ENCODE peak calls at places on chromosomes 1 and 21, in eight cellular contexts. Q, N, K, B, M, H, C and O are unnamed samples.

GRCh38 chr1:241323510-241323909 is 33.5 kb downstream of the RGS7 start:
- DNase-seq in Q (no peak), N (no peak), K (peak; percentile 30), B (no peak), M (no peak), H (no peak), C (no peak), O (peak; percentile 34)

GRCh38 chr1:186535388-186536133 is 74.6 kb upstream of the PDC start:
- DNase-seq in Q (no peak), N (no peak), K (peak; percentile 96), B (no peak), M (no peak), H (no peak), C (no peak), O (no peak)

GRCh38 chr1:181104790-181105133 is 16.3 kb downstream of the IER5 start:
- DNase-seq in Q (no peak), N (no peak), K (no peak), B (no peak), M (no peak), H (peak; percentile 39), C (no peak), O (peak; percentile 67)

GRCh38 chr1:243974451-243975292 is 76.4 kb upstream of the ZBTB18 start:
- DNase-seq in Q (no peak), N (no peak), K (peak; percentile 24), B (no peak), M (no peak), H (no peak), C (no peak), O (peak; percentile 30)

GRCh38 chr1:162996261-162996660 is 72.9 kb upstream of the RGS4 start:
- DNase-seq in Q (no peak), N (no peak), K (peak; percentile 56), B (no peak), M (no peak), H (no peak), C (no peak), O (no peak)

GRCh38 chr1:152392909-152393308 is 21.2 kb downstream of the CRNN start:
- DNase-seq in Q (no peak), N (no peak), K (no peak), B (no peak), M (no peak), H (no peak), C (no peak), O (no peak)

GRCh38 chr1:187264995-187265602 is 436.4 kb downstream of the PLA2G4A start:
- DNase-seq in Q (no peak), N (no peak), K (peak; percentile 73), B (no peak), M (peak; percentile 69), H (peak; percentile 28), C (no peak), O (peak; percentile 39)

GRCh38 chr21:39628380-39628779 is 15.6 kb downstream of the B3GALT5 start:
- DNase-seq in Q (no peak), N (no peak), K (no peak), B (no peak), M (no peak), H (no peak), C (peak; percentile 60), O (no peak)

GRCh38 chr1:115717541-115717940 is 51.0 kb downstream of the CASQ2 start:
- DNase-seq in Q (no peak), N (no peak), K (peak; percentile 15), B (no peak), M (peak; percentile 52), H (peak; percentile 57), C (no peak), O (peak; percentile 56)

GRCh38 chr21:30984897-30985296 is 53.4 kb downstream of the KRTAP19-8 start:
- DNase-seq in Q (no peak), N (no peak), K (no peak), B (no peak), M (no peak), H (no peak), C (peak; percentile 83), O (no peak)

GRCh38 chr1:159436469-159436868 is 3.1 kb upstream of the OR10J1 start:
- DNase-seq in Q (no peak), N (no peak), K (no peak), B (no peak), M (no peak), H (no peak), C (no peak), O (no peak)

GRCh38 chr1:233368106-233368783 is 40.7 kb downstream of the MAP3K21 start:
- DNase-seq in Q (no peak), N (no peak), K (peak; percentile 16), B (no peak), M (no peak), H (no peak), C (no peak), O (no peak)

GRCh38 chr1:198637157-198637556 is 1.7 kb upstream of the PTPRC start:
- DNase-seq in Q (no peak), N (no peak), K (no peak), B (no peak), M (no peak), H (no peak), C (no peak), O (no peak)

GRCh38 chr1:224739997-224740687 is 124.0 kb downstream of the CNIH3 start:
- DNase-seq in Q (no peak), N (no peak), K (no peak), B (no peak), M (no peak), H (no peak), C (no peak), O (no peak)

GRCh38 chr1:197314672-197315071 is 46.6 kb downstream of the CRB1 start:
- DNase-seq in Q (no peak), N (no peak), K (no peak), B (no peak), M (no peak), H (no peak), C (no peak), O (no peak)

GRCh38 chr1:204398197-204399125 is 13.2 kb downstream of the PPP1R15B start:
- DNase-seq in Q (no peak), N (peak; percentile 77), K (peak; percentile 69), B (no peak), M (peak; percentile 84), H (peak; percentile 94), C (no peak), O (peak; percentile 77)

GRCh38 chr1:119004129-119004527 is 16.0 kb upstream of the TBX15 start:
- DNase-seq in Q (peak; percentile 15), N (no peak), K (no peak), B (no peak), M (no peak), H (no peak), C (no peak), O (no peak)

GRCh38 chr1:229293528-229294204 is 22.8 kb downstream of the RAB4A start:
- DNase-seq in Q (no peak), N (no peak), K (no peak), B (no peak), M (no peak), H (no peak), C (no peak), O (no peak)
- TF ChIP-seq POLR2A in Q (no peak), N (no peak), K (no peak), B (no peak), M (no peak), H (no peak), C (no peak), O (no peak)

GRCh38 chr21:45895778-45896370 is 85.7 kb upstream of the COL6A1 start:
- DNase-seq in Q (peak; percentile 73), N (no peak), K (no peak), B (no peak), M (no peak), H (no peak), C (no peak), O (no peak)
- TF ChIP-seq POLR2A in Q (no peak), N (no peak), K (no peak), B (no peak), M (no peak), H (no peak), C (no peak), O (no peak)

GRCh38 chr1:247332215-247332900 is 691 bp upstream of the ZNF496 start:
- DNase-seq in Q (peak; percentile 91), N (peak; percentile 52), K (peak; percentile 42), B (peak; percentile 24), M (peak; percentile 20), H (no peak), C (no peak), O (peak; percentile 80)

GRCh38 chr1:247331172-247331525 is 518 bp downstream of the ZNF496 start:
- DNase-seq in Q (peak; percentile 92), N (peak; percentile 73), K (peak; percentile 78), B (no peak), M (peak; percentile 72), H (peak; percentile 48), C (no peak), O (peak; percentile 86)

GRCh38 chr1:247332901-247333361 is 1.3 kb upstream of the ZNF496 start:
- DNase-seq in Q (peak; percentile 71), N (no peak), K (peak; percentile 30), B (no peak), M (peak; percentile 48), H (no peak), C (no peak), O (peak; percentile 51)

GRCh38 chr1:247330548-247331171 is 1.0 kb downstream of the ZNF496 start:
- DNase-seq in Q (no peak), N (no peak), K (no peak), B (no peak), M (no peak), H (no peak), C (no peak), O (no peak)

GRCh38 chr1:247331526-247332214 is at the start of gene ZNF496:
- DNase-seq in Q (peak; percentile 90), N (peak; percentile 67), K (peak; percentile 88), B (no peak), M (peak; percentile 81), H (peak; percentile 75), C (no peak), O (peak; percentile 86)
- TF ChIP-seq POLR2A in Q (no peak), N (no peak), K (peak; percentile 27), B (no peak), M (peak; percentile 25), H (peak; percentile 51), C (no peak), O (peak; percentile 65)

DNA sequence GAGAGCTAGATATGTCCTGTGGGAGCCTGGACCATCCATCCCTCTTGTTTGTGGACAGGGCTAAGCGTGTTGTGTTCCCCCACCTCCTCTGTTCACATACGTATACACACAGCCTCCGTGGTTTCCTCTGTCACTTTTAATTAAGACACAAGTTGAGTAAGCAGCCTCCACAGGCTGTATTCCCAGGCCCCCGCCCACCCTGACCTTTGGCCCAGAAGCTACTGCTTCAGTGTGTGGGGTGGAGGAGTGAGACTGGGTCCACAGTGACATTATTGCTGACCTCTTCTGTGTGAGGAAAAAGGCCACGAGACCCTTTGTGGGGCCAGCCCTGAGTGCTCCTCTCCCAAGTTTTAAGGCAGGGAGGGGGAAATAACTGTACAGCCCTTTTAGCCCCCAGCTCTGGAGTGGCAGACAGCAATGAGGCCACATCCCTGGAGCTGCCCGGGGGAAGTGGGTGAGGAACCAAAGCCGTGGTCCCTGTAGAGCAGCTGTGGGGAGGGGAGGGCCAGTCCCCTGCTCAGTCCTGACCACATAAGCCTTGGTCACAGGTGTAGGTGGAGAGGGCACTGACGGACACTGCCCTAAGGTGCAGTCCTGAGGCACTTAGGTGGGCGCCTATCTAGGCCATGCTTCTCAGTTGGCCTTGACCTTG is 4.4 kb downstream of the ELOVL1 start:
- DNase-seq in Q (no peak), N (no peak), K (no peak), B (no peak), M (no peak), H (no peak), C (no peak), O (peak; percentile 64)
- TF ChIP-seq POLR2A in Q (no peak), N (no peak), K (no peak), B (no peak), M (no peak), H (peak; percentile 48), C (no peak), O (no peak)